ENCODE peak calls at places on chromosomes 11 and 22, in ten cellular contexts. T is dorsolateral prefrontal cortex, G is type B pancreatic cell, E is BE2C, R is esophagus muscularis mucosa, A is AG04450, H is H1, C is GM12864, K is HCT116, M is WERI-Rb-1. V is an unnamed sample.

GRCh38 chr11:66195867-66196266 is 72.6 kb upstream of the RAB1B start:
- DNase-seq in E (no peak), K (no peak), H (no peak), C (no peak), R (no peak), M (no peak), T (no peak), G (no peak), A (no peak), V (no peak)

GRCh38 chr11:100903284-100903683 is 216.2 kb downstream of the ARHGAP42 start:
- DNase-seq in K (no peak), G (no peak), C (no peak), T (no peak), E (no peak), H (no peak), R (no peak), A (no peak), M (no peak), V (no peak)

GRCh38 chr11:14244926-14245325 is 114.1 kb downstream of the RRAS2 start:
- DNase-seq in M (no peak), C (no peak), A (no peak), H (no peak), G (no peak), T (no peak), E (no peak), R (no peak), K (no peak), V (no peak)

GRCh38 chr11:91776660-91777059 is 448.0 kb upstream of the FAT3 start:
- DNase-seq in A (no peak), C (no peak), K (no peak), T (peak; percentile 56), G (no peak), E (no peak), R (no peak), M (no peak), H (no peak), V (no peak)

GRCh38 chr11:69158301-69159152 is 2.8 kb downstream of the SMIM38 start:
- DNase-seq in T (no peak), G (no peak), K (no peak), A (no peak), M (no peak), C (no peak), H (no peak), R (no peak), E (peak; percentile 62), V (no peak)

GRCh38 chr22:17742528-17742902 is 31.8 kb downstream of the BID start:
- DNase-seq in C (peak; percentile 64), G (peak; percentile 87), R (no peak), M (peak; percentile 86), E (peak; percentile 81), H (peak; percentile 96), K (peak; percentile 59), T (peak; percentile 82), A (peak; percentile 23), V (peak; percentile 71)

GRCh38 chr11:35567737-35568465 is 42.5 kb upstream of the PAMR1 start:
- DNase-seq in T (no peak), G (no peak), K (no peak), E (no peak), H (no peak), R (no peak), A (no peak), C (no peak), M (no peak), V (no peak)

GRCh38 chr11:36306888-36307287 is 10.8 kb downstream of the PRR5L start:
- DNase-seq in H (no peak), G (no peak), E (peak; percentile 15), M (peak; percentile 18), K (peak; percentile 27), A (no peak), R (peak; percentile 55), T (no peak), C (no peak), V (peak; percentile 78)

GRCh38 chr22:48121984-48122383 is 1359.5 kb downstream of the TBC1D22A start:
- DNase-seq in T (no peak), A (no peak), M (no peak), H (no peak), E (no peak), G (peak; percentile 44), K (no peak), C (no peak), R (no peak), V (no peak)

GRCh38 chr11:95884364-95884763 is 39.5 kb downstream of the MTMR2 start:
- DNase-seq in C (no peak), H (no peak), K (no peak), T (no peak), A (no peak), M (no peak), G (no peak), E (no peak), R (no peak), V (peak; percentile 45)

GRCh38 chr22:25334091-25334490 is 114.7 kb downstream of the CRYBB2 start:
- DNase-seq in C (no peak), T (peak; percentile 48), K (peak; percentile 36), H (peak; percentile 94), R (no peak), G (no peak), E (peak; percentile 55), A (no peak), M (peak; percentile 93), V (peak; percentile 39)

GRCh38 chr11:57363131-57363530 is 17.8 kb downstream of the PRG3 start:
- DNase-seq in M (no peak), H (no peak), A (no peak), E (no peak), T (no peak), K (no peak), G (no peak), R (no peak), C (no peak), V (no peak)

GRCh38 chr11:6298605-6299004 is 21.7 kb downstream of the CAVIN3 start:
- DNase-seq in M (peak; percentile 70), G (no peak), R (no peak), H (peak; percentile 81), E (peak; percentile 23), K (peak; percentile 51), T (no peak), A (no peak), C (no peak), V (peak; percentile 58)

GRCh38 chr11:9057032-9057431 is 34.4 kb downstream of the SCUBE2 start:
- DNase-seq in M (no peak), E (no peak), A (no peak), H (no peak), K (no peak), C (no peak), T (no peak), G (no peak), R (no peak), V (no peak)

GRCh38 chr11:9056467-9056866 is 34.9 kb downstream of the SCUBE2 start:
- DNase-seq in C (no peak), A (no peak), H (no peak), E (no peak), R (no peak), G (no peak), K (no peak), M (no peak), T (no peak), V (no peak)

GRCh38 chr11:9061807-9062206 is 29.6 kb downstream of the SCUBE2 start:
- DNase-seq in G (no peak), H (no peak), R (no peak), E (no peak), C (no peak), A (no peak), M (no peak), T (no peak), K (no peak), V (no peak)

GRCh38 chr11:9057888-9058287 is 33.5 kb downstream of the SCUBE2 start:
- DNase-seq in C (no peak), M (peak; percentile 23), E (no peak), G (no peak), A (no peak), K (no peak), H (peak; percentile 39), R (no peak), T (no peak), V (no peak)

DNA sequence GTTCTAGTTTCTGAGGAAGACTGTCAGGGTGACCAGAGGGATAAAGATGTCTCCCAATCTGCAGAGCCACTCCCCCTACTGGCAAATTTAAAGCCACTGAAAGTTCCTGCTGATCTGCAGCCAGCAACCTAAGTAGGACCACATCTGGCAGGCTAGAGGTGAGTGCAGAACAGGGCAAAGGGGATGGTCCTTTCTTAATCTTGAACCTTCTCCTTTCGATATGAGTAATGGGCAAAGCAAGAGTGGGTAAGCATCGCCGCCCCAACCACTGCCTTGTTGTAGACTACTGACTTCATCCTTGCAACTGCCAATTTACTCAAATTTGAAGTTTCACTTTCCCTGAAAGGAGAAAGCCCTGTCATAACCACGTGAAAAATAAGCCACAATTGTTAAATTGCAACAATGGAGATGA is 30.7 kb downstream of the SCUBE2 start:
- DNase-seq in T (no peak), G (no peak), C (peak; percentile 87), M (no peak), R (no peak), E (no peak), K (no peak), A (no peak), H (no peak), V (no peak)
- TF ChIP-seq CTCF in T (no peak), G (peak; percentile 27), C (peak; percentile 60), M (peak; percentile 50), R (no peak), E (peak; percentile 36), K (no peak), A (peak; percentile 21), H (peak; percentile 47), V (peak; percentile 15)

GRCh38 chr11:70270104-70270876 is at the start of gene PPFIA1:
- DNase-seq in E (peak; percentile 98), K (peak; percentile 91), T (peak; percentile 92), H (peak; percentile 98), M (peak; percentile 96), C (peak; percentile 82), A (peak; percentile 72), R (peak; percentile 97), G (peak; percentile 95), V (peak; percentile 96)
- TF ChIP-seq CTCF in E (no peak), K (no peak), T (no peak), H (no peak), M (peak; percentile 19), C (peak; percentile 18), A (no peak), R (no peak), G (no peak), V (no peak)

DNA sequence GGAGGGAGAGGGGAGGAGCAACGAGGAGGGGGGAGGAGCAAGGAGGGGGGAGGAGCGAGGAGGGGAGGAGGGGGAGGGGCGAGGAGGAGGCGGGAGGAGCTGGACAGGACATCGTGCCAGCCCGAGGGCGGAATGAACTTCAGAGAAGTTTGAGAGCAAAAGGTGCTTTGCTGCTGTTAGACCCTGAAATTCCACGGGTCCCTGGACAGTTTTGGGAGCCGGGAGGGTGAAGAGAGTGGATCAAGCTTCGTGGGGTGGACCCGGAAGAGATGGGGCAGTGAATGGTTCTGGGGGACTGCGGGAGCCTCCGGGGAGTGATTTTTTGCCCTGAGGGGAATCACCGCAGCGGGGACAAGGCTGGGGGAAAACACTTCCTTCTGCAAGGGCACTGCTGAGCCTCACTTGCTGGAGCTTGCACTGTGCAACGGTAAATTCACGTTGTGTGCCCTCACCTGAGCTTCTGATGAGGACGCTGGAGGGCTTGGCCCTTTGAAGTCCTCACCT is 10.7 kb upstream of the NLRP6 start:
- DNase-seq in C (no peak), H (no peak), G (no peak), T (peak; percentile 7), A (no peak), E (no peak), M (no peak), R (no peak), K (no peak), V (no peak)
- TF ChIP-seq CTCF in C (no peak), H (no peak), G (no peak), T (no peak), A (no peak), E (no peak), M (no peak), R (no peak), K (no peak), V (no peak)

GRCh38 chr22:27801616-27802388 is at the start of gene MN1:
- DNase-seq in K (no peak), R (no peak), M (no peak), A (no peak), T (peak; percentile 64), E (no peak), H (peak; percentile 87), C (no peak), G (peak; percentile 79), V (peak; percentile 68)
- TF ChIP-seq CTCF in K (no peak), R (no peak), M (no peak), A (no peak), T (peak; percentile 17), E (no peak), H (no peak), C (no peak), G (no peak), V (no peak)